ENCODE peak calls at places on chromosomes 12 and 14, in four cellular contexts. O is uterus; K is left ventricle myocardium inferior; T is CD4-positive, alpha-beta T cell. B is an unnamed sample.

GRCh38 chr12:72296389-72296788 is 24.2 kb downstream of the TRHDE start:
- DNase-seq in K (no peak), O (no peak), T (no peak), B (no peak)

GRCh38 chr14:104091061-104091926 is 5.8 kb downstream of the ASPG start:
- DNase-seq in O (no peak), T (no peak), K (peak), B (no peak)

GRCh38 chr12:62250671-62251608 is 9.3 kb upstream of the USP15 start:
- DNase-seq in K (no peak), O (no peak), T (no peak), B (no peak)

GRCh38 chr12:47023944-47024343 is 55.5 kb upstream of the PCED1B start:
- DNase-seq in K (no peak), O (no peak), T (no peak), B (no peak)

GRCh38 chr12:28629691-28630090 is 439.4 kb downstream of the CCDC91 start:
- DNase-seq in K (no peak), O (no peak), T (no peak), B (no peak)

GRCh38 chr14:99507860-99508640 is 26.8 kb downstream of the CCNK start:
- DNase-seq in K (no peak), T (no peak), O (no peak), B (peak)

GRCh38 chr12:4215862-4216541 is 57.6 kb upstream of the CCND2 start:
- DNase-seq in K (no peak), T (no peak), O (no peak), B (no peak)

GRCh38 chr12:14408208-14408607 is 42.7 kb downstream of the ATF7IP start:
- DNase-seq in K (no peak), T (no peak), O (no peak), B (no peak)

GRCh38 chr12:4518106-4518728 is 20.5 kb upstream of the RAD51AP1 start:
- DNase-seq in O (no peak), T (no peak), K (no peak), B (no peak)

GRCh38 chr12:3962661-3963483 is 89.7 kb upstream of the PARP11 start:
- DNase-seq in T (peak), O (no peak), K (no peak), B (peak)

GRCh38 chr14:61564623-61565091 is 130.7 kb upstream of the HIF1A start:
- DNase-seq in T (no peak), O (no peak), K (no peak), B (no peak)

GRCh38 chr12:79691299-79692248 is 810 bp upstream of the PAWR start:
- DNase-seq in T (no peak), K (no peak), O (peak), B (peak)

GRCh38 chr12:93466625-93467350 is 526 bp upstream of the MRPL42 start:
- DNase-seq in K (no peak), T (no peak), O (peak), B (no peak)

GRCh38 chr12:69897744-69898143 is 72.7 kb downstream of the MYRFL start:
- DNase-seq in T (no peak), K (peak), O (no peak), B (no peak)

GRCh38 chr12:106845910-106846309 is 71.4 kb downstream of the RIC8B start:
- DNase-seq in T (no peak), O (no peak), K (no peak), B (no peak)

GRCh38 chr14:68888025-68888850 is 90.9 kb downstream of the ACTN1 start:
- DNase-seq in O (no peak), T (no peak), K (peak), B (no peak)

GRCh38 chr12:94266796-94267529 is 118.6 kb downstream of the PLXNC1 start:
- DNase-seq in K (no peak), T (no peak), O (no peak), B (no peak)

GRCh38 chr14:29671034-29671433 is 256.6 kb downstream of the PRKD1 start:
- DNase-seq in O (no peak), T (no peak), K (no peak), B (no peak)

GRCh38 chr12:94779520-94779919 is 129.2 kb upstream of the TMCC3 start:
- DNase-seq in T (no peak), O (no peak), K (no peak), B (no peak)

GRCh38 chr14:69620211-69620611 is 8.8 kb downstream of the SUSD6 start:
- DNase-seq in O (no peak), K (no peak), T (no peak), B (no peak)

GRCh38 chr12:63805704-63806672 is 26.3 kb downstream of the RXYLT1 start:
- DNase-seq in T (no peak), K (no peak), O (no peak), B (no peak)

GRCh38 chr12:105764216-105764835 is 374.4 kb downstream of the NUAK1 start:
- DNase-seq in K (no peak), T (no peak), O (no peak), B (no peak)

GRCh38 chr12:20188930-20189653 is 179.2 kb upstream of the PDE3A start:
- DNase-seq in K (no peak), T (no peak), O (no peak), B (no peak)

DNA sequence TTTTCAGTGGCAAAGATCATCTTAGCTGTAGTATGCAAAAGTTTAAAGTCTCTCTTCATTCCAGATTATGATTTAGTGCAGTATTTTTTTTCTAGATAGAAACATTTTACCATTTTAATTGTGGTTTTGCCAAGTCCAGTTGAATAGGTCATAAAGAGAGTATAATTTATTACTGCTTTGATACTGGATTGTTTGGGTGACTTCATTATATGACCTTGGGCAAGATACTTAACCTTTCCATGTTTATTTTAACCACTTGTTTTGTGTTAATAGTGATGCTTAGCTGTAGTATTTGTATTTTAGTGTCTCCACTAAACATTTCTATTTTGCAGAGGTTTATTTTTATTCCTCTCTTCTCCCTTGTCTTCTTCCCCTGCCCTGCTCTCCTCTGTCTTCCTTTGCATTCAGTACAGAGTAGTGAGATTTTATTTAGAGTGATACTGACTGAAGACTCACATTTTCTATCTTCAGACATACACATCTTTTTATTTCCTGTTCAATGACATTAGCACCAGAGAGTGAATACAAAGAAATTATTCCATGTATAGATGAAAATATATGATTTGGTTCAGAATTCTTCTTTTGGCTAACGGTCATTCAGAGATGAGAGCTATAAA is 215.2 kb downstream of the ERC1 start:
- DNase-seq in T (no peak), O (no peak), K (no peak), B (no peak)
- H3K27ac ChIP-seq in T (no peak), O (peak), K (peak), B (no peak)

GRCh38 chr12:42320796-42321195 is 5.1 kb downstream of the ZCRB1 start:
- DNase-seq in T (no peak), K (no peak), O (no peak), B (no peak)
- H3K27ac ChIP-seq in T (no peak), K (no peak), O (no peak), B (no peak)

DNA sequence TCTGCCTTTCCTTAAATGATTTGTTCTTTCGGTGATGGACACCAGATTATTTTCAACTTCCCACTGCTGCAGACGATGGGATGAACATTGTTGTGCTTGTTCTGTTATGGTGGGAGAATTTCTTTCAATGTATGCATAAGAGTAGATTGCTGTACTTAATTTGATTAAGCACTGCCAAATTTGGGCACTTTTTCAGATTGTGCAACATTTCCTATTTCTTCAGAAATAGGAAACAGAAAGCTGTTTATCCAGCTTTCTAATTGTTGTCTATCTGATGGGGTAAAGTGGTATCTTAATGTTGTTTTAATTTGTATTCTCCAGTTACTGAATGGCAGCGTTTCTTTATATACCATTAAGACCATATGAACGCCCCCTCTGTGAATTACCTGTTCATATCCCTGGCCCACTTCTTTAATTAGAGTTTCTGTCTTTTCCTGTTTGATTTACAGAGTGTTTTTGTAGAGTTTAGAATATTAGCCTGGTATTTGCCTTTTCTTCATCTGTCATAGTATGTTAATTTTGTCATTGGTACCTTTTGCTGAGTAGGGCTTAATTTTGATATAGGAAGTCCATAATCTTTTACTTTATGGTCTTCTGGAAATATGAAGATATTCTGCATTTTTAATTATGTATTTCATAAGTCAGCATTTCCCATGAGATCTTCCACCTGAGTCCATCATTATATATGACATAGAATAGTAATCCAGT is 59.6 kb downstream of the DIP2B start:
- DNase-seq in T (no peak), K (no peak), O (no peak), B (no peak)
- H3K27ac ChIP-seq in T (no peak), K (no peak), O (no peak), B (no peak)

DNA sequence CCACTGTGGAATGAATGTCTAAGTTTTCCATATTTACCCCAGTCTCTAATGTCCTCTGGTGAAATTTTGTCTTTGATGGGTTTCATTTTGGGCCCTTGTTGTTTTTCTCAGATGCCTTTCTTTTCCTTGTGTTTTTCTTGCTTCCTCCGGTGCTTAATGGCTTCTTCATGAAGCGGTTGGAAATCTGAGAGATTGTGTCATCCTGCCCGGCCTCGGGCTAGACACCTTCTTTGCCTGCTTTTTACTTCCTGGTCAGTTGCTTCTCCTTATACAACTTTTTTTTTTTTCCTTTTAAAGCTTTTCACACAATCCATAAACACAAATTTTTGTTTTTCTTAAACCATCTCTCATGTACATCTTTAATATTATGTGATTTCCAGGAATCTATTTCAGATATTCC is 7.1 kb downstream of the ETV6 start:
- DNase-seq in T (no peak), O (no peak), K (no peak), B (no peak)
- H3K27ac ChIP-seq in T (no peak), O (no peak), K (no peak), B (no peak)